ENCODE peak calls at places on chromosomes 2 and 18, in six cellular contexts. One of them, this sample, is unnamed.
A peak's percentile ranks its signal among the peaks of the same experiment; 100 is the strongest.

GRCh38 chr2:66477125-66477842 is 42.4 kb downstream of the MEIS1 start:
- ATAC-seq in thoracic aorta: no peak
- ATAC-seq in DND-41: no peak
- ATAC-seq in body of pancreas: peak; percentile 20
- ATAC-seq in Panc1: no peak
- ATAC-seq in HCT116: no peak
- ATAC-seq in this sample: peak; percentile 29

GRCh38 chr2:10157293-10157692 is 34.8 kb downstream of the RRM2 start:
- ATAC-seq in thoracic aorta: no peak
- ATAC-seq in DND-41: no peak
- ATAC-seq in body of pancreas: no peak
- ATAC-seq in Panc1: no peak
- ATAC-seq in HCT116: peak; percentile 56
- ATAC-seq in this sample: no peak

GRCh38 chr2:178403671-178404379 is 47.1 kb downstream of the PRKRA start:
- ATAC-seq in thoracic aorta: no peak
- ATAC-seq in DND-41: peak; percentile 52
- ATAC-seq in body of pancreas: no peak
- ATAC-seq in Panc1: no peak
- ATAC-seq in HCT116: no peak
- ATAC-seq in this sample: no peak

GRCh38 chr2:200217320-200217719 is 89.2 kb upstream of the SPATS2L start:
- ATAC-seq in thoracic aorta: no peak
- ATAC-seq in DND-41: no peak
- ATAC-seq in body of pancreas: no peak
- ATAC-seq in Panc1: no peak
- ATAC-seq in HCT116: no peak
- ATAC-seq in this sample: no peak

GRCh38 chr18:11674119-11674518 is 14.9 kb upstream of the GNAL start:
- ATAC-seq in thoracic aorta: no peak
- ATAC-seq in DND-41: no peak
- ATAC-seq in body of pancreas: no peak
- ATAC-seq in Panc1: no peak
- ATAC-seq in HCT116: no peak
- ATAC-seq in this sample: no peak

GRCh38 chr2:219369447-219369861 is 18.3 kb downstream of the DNPEP start:
- ATAC-seq in thoracic aorta: no peak
- ATAC-seq in DND-41: no peak
- ATAC-seq in body of pancreas: peak; percentile 76
- ATAC-seq in Panc1: peak; percentile 67
- ATAC-seq in HCT116: no peak
- ATAC-seq in this sample: peak; percentile 66

GRCh38 chr18:774811-775210 is 37.2 kb downstream of the YES1 start:
- ATAC-seq in thoracic aorta: no peak
- ATAC-seq in DND-41: no peak
- ATAC-seq in body of pancreas: no peak
- ATAC-seq in Panc1: no peak
- ATAC-seq in HCT116: no peak
- ATAC-seq in this sample: no peak

GRCh38 chr2:85702172-85702571 is 8.0 kb downstream of the GNLY start:
- ATAC-seq in thoracic aorta: no peak
- ATAC-seq in DND-41: no peak
- ATAC-seq in body of pancreas: no peak
- ATAC-seq in Panc1: no peak
- ATAC-seq in HCT116: no peak
- ATAC-seq in this sample: no peak

GRCh38 chr2:25566694-25567093 is 106.7 kb downstream of the DTNB start:
- ATAC-seq in thoracic aorta: no peak
- ATAC-seq in DND-41: no peak
- ATAC-seq in body of pancreas: no peak
- ATAC-seq in Panc1: no peak
- ATAC-seq in HCT116: no peak
- ATAC-seq in this sample: no peak

GRCh38 chr2:59217360-59217759 is 976.2 kb upstream of the FANCL start:
- ATAC-seq in thoracic aorta: no peak
- ATAC-seq in DND-41: no peak
- ATAC-seq in body of pancreas: no peak
- ATAC-seq in Panc1: no peak
- ATAC-seq in HCT116: no peak
- ATAC-seq in this sample: no peak

GRCh38 chr18:67342159-67342558 is 174.4 kb downstream of the DSEL start:
- ATAC-seq in thoracic aorta: no peak
- ATAC-seq in DND-41: no peak
- ATAC-seq in body of pancreas: no peak
- ATAC-seq in Panc1: no peak
- ATAC-seq in HCT116: no peak
- ATAC-seq in this sample: no peak

GRCh38 chr2:55518846-55519167 is 711 bp upstream of the CFAP36 start:
- ATAC-seq in thoracic aorta: no peak
- ATAC-seq in DND-41: peak; percentile 17
- ATAC-seq in body of pancreas: peak; percentile 2
- ATAC-seq in Panc1: peak; percentile 17
- ATAC-seq in HCT116: peak; percentile 33
- ATAC-seq in this sample: no peak

DNA sequence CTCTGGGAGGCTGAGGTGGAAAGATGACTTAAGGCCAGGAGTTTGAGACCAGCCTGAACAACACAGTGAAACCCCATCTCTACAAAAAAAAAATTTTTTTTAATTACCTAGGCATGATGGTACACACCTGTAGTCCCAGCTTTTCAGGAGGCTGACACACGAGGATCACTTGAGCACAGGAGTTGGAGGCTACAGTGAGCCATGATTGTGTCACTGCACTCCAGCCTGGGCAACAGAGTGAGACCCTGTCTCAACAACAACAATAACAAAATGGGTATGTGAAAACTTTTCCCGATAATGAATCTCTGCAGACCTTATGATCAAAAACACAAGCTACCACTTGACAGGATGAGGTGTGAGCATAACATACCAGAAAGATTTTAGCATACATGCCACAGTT is 73.9 kb upstream of the PELI1 start:
- ATAC-seq in thoracic aorta: no peak
- ATAC-seq in DND-41: no peak
- ATAC-seq in body of pancreas: no peak
- ATAC-seq in Panc1: no peak
- ATAC-seq in HCT116: no peak
- ATAC-seq in this sample: no peak
- H3K4me1 ChIP-seq in thoracic aorta: no peaks in the 10 kb centered on the region
- H3K4me1 ChIP-seq in DND-41: peaks cover 4% of the 10 kb centered on the region
- H3K4me1 ChIP-seq in body of pancreas: peaks cover 29% of the 10 kb centered on the region
- H3K4me1 ChIP-seq in Panc1: no peaks in the 10 kb centered on the region
- H3K4me1 ChIP-seq in HCT116: no peaks in the 10 kb centered on the region
- H3K4me1 ChIP-seq in this sample: peaks cover 27% of the 10 kb centered on the region

GRCh38 chr2:203814661-203815540 is 52.7 kb upstream of the CTLA4 start:
- ATAC-seq in thoracic aorta: peak; percentile 26
- ATAC-seq in DND-41: peak; percentile 84
- ATAC-seq in body of pancreas: peak; percentile 80
- ATAC-seq in Panc1: peak; percentile 93
- ATAC-seq in HCT116: peak; percentile 85
- ATAC-seq in this sample: peak; percentile 79

GRCh38 chr2:203811491-203812221 is 55.9 kb upstream of the CTLA4 start:
- ATAC-seq in thoracic aorta: no peak
- ATAC-seq in DND-41: peak; percentile 74
- ATAC-seq in body of pancreas: peak; percentile 86
- ATAC-seq in Panc1: peak; percentile 47
- ATAC-seq in HCT116: peak; percentile 78
- ATAC-seq in this sample: peak; percentile 80

GRCh38 chr2:203809991-203810510 is 57.5 kb upstream of the CTLA4 start:
- ATAC-seq in thoracic aorta: no peak
- ATAC-seq in DND-41: no peak
- ATAC-seq in body of pancreas: no peak
- ATAC-seq in Panc1: no peak
- ATAC-seq in HCT116: no peak
- ATAC-seq in this sample: no peak

GRCh38 chr2:203813684-203814083 is 53.9 kb upstream of the CTLA4 start:
- ATAC-seq in thoracic aorta: no peak
- ATAC-seq in DND-41: no peak
- ATAC-seq in body of pancreas: no peak
- ATAC-seq in Panc1: no peak
- ATAC-seq in HCT116: no peak
- ATAC-seq in this sample: no peak

GRCh38 chr2:203812294-203813221 is 55.0 kb upstream of the CTLA4 start:
- ATAC-seq in thoracic aorta: no peak
- ATAC-seq in DND-41: no peak
- ATAC-seq in body of pancreas: no peak
- ATAC-seq in Panc1: no peak
- ATAC-seq in HCT116: no peak
- ATAC-seq in this sample: no peak
- H3K4me1 ChIP-seq in thoracic aorta: peaks cover 26% of the 10 kb centered on the region
- H3K4me1 ChIP-seq in DND-41: peaks cover 52% of the 10 kb centered on the region
- H3K4me1 ChIP-seq in body of pancreas: no peaks in the 10 kb centered on the region
- H3K4me1 ChIP-seq in Panc1: peaks cover 2% of the 10 kb centered on the region
- H3K4me1 ChIP-seq in HCT116: peaks cover 4% of the 10 kb centered on the region
- H3K4me1 ChIP-seq in this sample: no peaks in the 10 kb centered on the region

DNA sequence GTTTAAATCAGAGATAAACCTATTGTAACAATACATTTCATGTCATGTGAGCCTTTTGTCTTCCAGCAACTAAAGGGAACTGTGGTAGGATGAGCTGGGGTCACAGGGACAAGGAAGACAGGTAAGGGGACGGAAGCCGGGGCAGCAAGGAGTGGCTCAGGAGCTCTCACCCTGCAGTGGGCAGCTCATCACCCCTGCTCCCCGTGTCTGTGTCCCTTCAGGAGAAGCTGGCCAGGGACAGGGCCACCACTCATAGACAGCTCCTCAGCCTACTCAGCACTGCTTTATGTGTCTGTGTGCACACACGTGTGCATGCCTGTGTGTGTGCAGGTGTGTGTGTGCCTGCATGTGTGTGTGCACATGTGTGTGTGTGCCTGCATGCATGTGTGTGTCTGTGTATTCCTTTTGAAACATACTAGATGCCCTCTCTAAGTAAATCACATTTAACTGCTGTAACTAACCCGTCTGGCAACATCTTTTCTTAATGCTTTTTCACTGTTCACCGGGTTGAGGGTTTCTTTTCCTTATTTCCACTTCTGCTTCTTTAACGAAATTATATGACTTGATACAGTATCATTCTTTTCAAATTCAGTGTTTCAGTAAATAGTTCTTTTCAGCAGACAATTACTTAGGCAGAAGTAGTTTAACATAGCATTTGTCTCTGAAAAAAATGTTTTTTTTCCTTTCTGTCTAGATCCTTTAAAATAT is 44.2 kb downstream of the LRRFIP1 start:
- ATAC-seq in thoracic aorta: no peak
- ATAC-seq in DND-41: no peak
- ATAC-seq in body of pancreas: no peak
- ATAC-seq in Panc1: no peak
- ATAC-seq in HCT116: no peak
- ATAC-seq in this sample: no peak
- H3K4me1 ChIP-seq in thoracic aorta: peaks cover 68% of the 10 kb centered on the region
- H3K4me1 ChIP-seq in DND-41: peaks cover 32% of the 10 kb centered on the region
- H3K4me1 ChIP-seq in body of pancreas: peaks cover 23% of the 10 kb centered on the region
- H3K4me1 ChIP-seq in Panc1: peaks cover 36% of the 10 kb centered on the region
- H3K4me1 ChIP-seq in HCT116: peaks cover 5% of the 10 kb centered on the region
- H3K4me1 ChIP-seq in this sample: peaks cover 74% of the 10 kb centered on the region

GRCh38 chr18:46169464-46169941 is 65.3 kb downstream of the HAUS1 start:
- ATAC-seq in thoracic aorta: no peak
- ATAC-seq in DND-41: no peak
- ATAC-seq in body of pancreas: no peak
- ATAC-seq in Panc1: no peak
- ATAC-seq in HCT116: no peak
- ATAC-seq in this sample: no peak
- H3K4me1 ChIP-seq in thoracic aorta: no peaks in the 10 kb centered on the region
- H3K4me1 ChIP-seq in DND-41: peaks cover 14% of the 10 kb centered on the region
- H3K4me1 ChIP-seq in body of pancreas: peaks cover 5% of the 10 kb centered on the region
- H3K4me1 ChIP-seq in Panc1: peaks cover 8% of the 10 kb centered on the region
- H3K4me1 ChIP-seq in HCT116: peaks cover 8% of the 10 kb centered on the region
- H3K4me1 ChIP-seq in this sample: peaks cover 3% of the 10 kb centered on the region

This sample was measured in gastroesophageal sphincter.